ENCODE peak calls at places on chromosomes 6 and 20, in eight cellular contexts. W is GM06990; Y is spleen; H is BJ; C is fibroblast of lung; P is CD8-positive, alpha-beta T cell; Q is gastrocnemius medialis; O is IMR-90. N is an unnamed sample.

GRCh38 chr6:81241717-81242116 is 510.8 kb downstream of the TENT5A start:
- DNase-seq in Y (no peak), W (no peak), H (no peak), P (no peak), C (peak), O (peak), Q (no peak), N (no peak)

GRCh38 chr6:34046617-34047016 is 99.3 kb downstream of the GRM4 start:
- DNase-seq in Q (no peak), W (no peak), Y (no peak), H (no peak), P (no peak), O (no peak), C (no peak), N (no peak)

GRCh38 chr6:32700391-32701040 is 34.1 kb upstream of the HLA-DQB1 start:
- DNase-seq in O (peak), P (peak), Y (no peak), C (peak), H (no peak), Q (peak), W (no peak), N (peak)

GRCh38 chr6:37615564-37616340 is 81.9 kb downstream of the MDGA1 start:
- DNase-seq in H (no peak), O (no peak), Y (no peak), P (no peak), Q (no peak), C (no peak), W (no peak), N (no peak)

GRCh38 chr20:18669241-18670019 is 81.6 kb downstream of the DTD1 start:
- DNase-seq in O (no peak), P (no peak), W (no peak), Q (no peak), Y (no peak), H (no peak), C (no peak), N (no peak)

GRCh38 chr6:105331927-105332326 is 71.0 kb downstream of the PREP start:
- DNase-seq in O (no peak), Q (no peak), W (no peak), Y (no peak), P (no peak), H (no peak), C (no peak), N (no peak)

GRCh38 chr6:506508-506907 is 115.0 kb downstream of the IRF4 start:
- DNase-seq in W (no peak), O (no peak), Y (no peak), Q (no peak), H (no peak), P (no peak), C (no peak), N (no peak)

GRCh38 chr6:152380351-152380767 is 256.8 kb downstream of the SYNE1 start:
- DNase-seq in C (peak), P (no peak), Y (no peak), O (peak), Q (no peak), W (no peak), H (peak), N (no peak)

GRCh38 chr6:97025088-97025487 is 100.6 kb downstream of the KLHL32 start:
- DNase-seq in W (no peak), Q (no peak), H (no peak), Y (no peak), C (no peak), P (no peak), O (no peak), N (no peak)

GRCh38 chr6:13653296-13653695 is 38.2 kb downstream of the NOL7 start:
- DNase-seq in W (no peak), C (no peak), Y (no peak), Q (no peak), H (no peak), P (no peak), O (peak), N (no peak)

GRCh38 chr20:53036992-53037391 is 64.8 kb downstream of the TSHZ2 start:
- DNase-seq in W (no peak), C (no peak), Q (no peak), Y (no peak), H (no peak), O (no peak), P (no peak), N (no peak)

GRCh38 chr6:44269921-44270525 is at the start of gene TMEM151B:
- DNase-seq in H (no peak), W (no peak), O (no peak), C (no peak), Q (no peak), Y (no peak), P (peak), N (no peak)

GRCh38 chr6:111423960-111424846 is 58.8 kb downstream of the REV3L start:
- DNase-seq in C (peak), Q (peak), O (peak), W (no peak), P (no peak), Y (no peak), H (no peak), N (no peak)

GRCh38 chr6:70281923-70282902 is 20.7 kb downstream of the COL9A1 start:
- DNase-seq in Q (no peak), H (no peak), Y (peak), W (no peak), P (no peak), O (no peak), C (no peak), N (no peak)

GRCh38 chr6:70280462-70280861 is 22.4 kb downstream of the COL9A1 start:
- DNase-seq in Q (no peak), W (no peak), C (no peak), P (no peak), H (no peak), O (no peak), Y (peak), N (no peak)

GRCh38 chr6:70277480-70277879 is 25.4 kb downstream of the COL9A1 start:
- DNase-seq in W (no peak), C (peak), Q (no peak), Y (no peak), P (no peak), O (peak), H (no peak), N (no peak)

DNA sequence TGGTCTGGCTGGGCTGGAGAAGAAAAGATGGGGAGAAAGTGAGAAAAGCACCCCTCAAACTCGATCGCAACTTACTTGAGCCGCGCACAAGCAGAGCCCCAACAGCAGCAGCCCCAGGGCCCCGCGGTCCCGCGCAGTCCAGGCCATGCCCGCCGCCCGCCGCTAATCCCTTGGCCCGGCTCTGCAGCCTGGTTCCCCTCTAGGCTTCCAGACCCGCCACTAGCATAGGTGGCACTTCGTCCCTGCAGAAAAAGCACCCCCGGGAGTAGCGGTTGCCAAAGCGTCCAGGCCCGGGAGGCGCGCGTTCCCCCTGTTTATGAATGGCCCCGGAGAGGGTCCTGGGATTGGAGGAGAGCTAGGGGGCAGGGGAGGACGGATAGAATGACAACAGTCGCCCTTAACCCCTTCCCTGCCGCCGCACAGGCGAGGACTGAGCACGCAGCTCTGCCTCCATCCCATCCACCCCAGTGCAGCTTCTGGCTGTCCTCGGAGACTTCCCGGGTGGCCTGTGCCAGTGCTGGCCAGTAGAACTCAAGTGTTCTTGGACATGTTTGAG is 19.9 kb downstream of the COL9A1 start:
- DNase-seq in Y (peak), H (no peak), Q (no peak), O (no peak), P (no peak), W (no peak), C (no peak), N (no peak)
- H3K4me3 ChIP-seq in Y (no peak), H (no peak), Q (no peak), O (no peak), P (no peak), W (no peak), C (no peak), N (no peak)

GRCh38 chr6:153816306-153816845 is 222.7 kb upstream of the OPRM1 start:
- DNase-seq in H (no peak), Y (no peak), O (no peak), Q (no peak), C (no peak), W (no peak), P (no peak), N (no peak)

DNA sequence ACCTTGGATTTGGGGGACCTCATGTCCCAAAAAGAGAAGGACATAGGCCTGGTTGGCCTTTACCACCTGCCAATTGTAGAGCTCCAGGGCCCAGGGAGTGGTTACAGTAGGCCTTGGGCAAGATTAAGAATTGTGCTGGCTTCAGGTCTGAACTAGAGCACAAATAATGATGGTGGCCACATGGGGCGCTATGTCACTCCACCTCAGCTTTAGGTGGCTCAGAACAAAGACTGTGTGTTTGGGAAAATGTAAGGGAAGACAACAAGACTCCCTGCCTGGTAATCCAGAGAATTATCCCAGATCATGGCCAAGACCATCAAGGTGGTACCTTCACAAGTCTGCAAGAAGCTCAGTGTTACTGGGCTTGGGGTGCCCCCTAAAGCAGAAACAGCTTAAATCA is 224.9 kb upstream of the OPRM1 start:
- DNase-seq in H (no peak), P (no peak), Y (no peak), W (no peak), Q (no peak), O (no peak), C (no peak), N (no peak)
- TF ChIP-seq CTCF in H (no peak), P (no peak), Y (no peak), W (peak), Q (no peak), O (no peak), C (no peak), N (peak)

GRCh38 chr20:41135888-41136243 is 1.5 kb upstream of the PLCG1 start:
- DNase-seq in Q (no peak), H (no peak), P (no peak), Y (no peak), W (no peak), O (no peak), C (no peak), N (no peak)
- H3K4me3 ChIP-seq in Q (no peak), H (no peak), P (peak), Y (no peak), W (no peak), O (no peak), C (no peak), N (no peak)

DNA sequence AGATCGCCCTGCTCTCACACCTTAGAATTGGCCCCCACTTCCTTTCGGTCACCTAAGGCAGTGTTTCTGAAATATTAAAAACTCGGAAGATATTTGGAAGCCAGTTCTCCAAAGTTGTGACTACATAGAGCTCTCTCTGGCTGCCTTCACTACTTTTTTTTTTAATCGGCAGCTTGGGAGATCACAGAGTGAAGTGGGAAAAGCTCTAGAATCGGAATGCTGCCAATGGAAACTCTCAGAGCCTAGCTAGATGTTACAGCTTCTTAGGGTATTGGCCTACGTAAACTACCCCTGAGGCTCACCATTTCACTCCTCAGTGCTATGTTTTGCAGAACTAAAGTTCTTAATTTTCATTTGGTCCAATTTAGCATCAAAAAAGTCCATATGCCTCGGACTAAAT is 14.6 kb downstream of the SERPINB1 start:
- DNase-seq in Y (no peak), H (no peak), C (no peak), W (no peak), Q (no peak), O (no peak), P (no peak), N (no peak)
- TF ChIP-seq CTCF in Y (no peak), H (no peak), C (no peak), W (no peak), Q (no peak), O (no peak), P (no peak), N (no peak)

N was measured in epithelial cell of proximal tubule.